ENCODE peak calls at places on chromosomes 16 and 17, in eight cellular contexts. P is ACHN; T is non-pigmented ciliary epithelial cell; E is ELR; N is small intestine; U is T47D; F is HS-5; J is activated gamma-delta T cell treated with anti-CD3 and anti-CD28 coated beads, Interleukin-2, amount 50 U/mL, for 16 hours. D is an unnamed sample.
A peak's percentile ranks its signal among the peaks of the same experiment; 100 is the strongest.

GRCh38 chr17:5587431-5588032 is 3.2 kb upstream of the NLRP1 start:
- DNase-seq in E (peak; percentile 82), F (peak; percentile 49), U (peak; percentile 83), N (peak; percentile 82), J (peak; percentile 20), T (no peak), P (peak; percentile 79), D (peak; percentile 81)

GRCh38 chr17:67127925-67128324 is 83.6 kb downstream of the CACNG1 start:
- DNase-seq in F (no peak), P (no peak), N (no peak), U (no peak), E (no peak), T (no peak), J (no peak), D (no peak)

GRCh38 chr17:55292094-55292493 is 27.3 kb downstream of the HLF start:
- DNase-seq in U (no peak), P (no peak), J (no peak), T (no peak), N (no peak), E (no peak), F (no peak), D (no peak)

GRCh38 chr16:67562918-67563707 is 787 bp downstream of the CTCF start:
- DNase-seq in U (peak; percentile 52), N (peak; percentile 55), F (no peak), E (peak; percentile 67), P (peak; percentile 65), T (no peak), J (peak; percentile 42), D (peak; percentile 40)

GRCh38 chr16:667780-668518 is at the start of gene RHOT2:
- DNase-seq in J (peak; percentile 92), P (peak; percentile 96), F (no peak), U (peak; percentile 95), N (peak; percentile 92), T (no peak), E (peak; percentile 93), D (peak; percentile 77)

GRCh38 chr17:61394630-61395408 is 4.8 kb upstream of the TBX2 start:
- DNase-seq in U (no peak), P (no peak), E (no peak), N (no peak), F (no peak), T (no peak), J (no peak), D (no peak)

GRCh38 chr17:75557075-75557851 is 30.3 kb upstream of the MYO15B start:
- DNase-seq in J (no peak), F (no peak), N (peak; percentile 93), T (no peak), P (peak; percentile 96), U (peak; percentile 81), E (peak; percentile 54), D (peak; percentile 98)

GRCh38 chr17:52823155-52823554 is 664.6 kb upstream of the CA10 start:
- DNase-seq in U (no peak), E (no peak), F (no peak), T (no peak), J (no peak), N (peak; percentile 1), P (no peak), D (peak; percentile 16)

GRCh38 chr16:5438591-5438990 is 341.0 kb upstream of the EEF2KMT start:
- DNase-seq in N (no peak), T (no peak), U (no peak), F (no peak), J (no peak), P (no peak), E (no peak), D (no peak)

D was measured in HepG2.